ENCODE peak calls at places on chromosomes 16 and 17, in six cellular contexts. V, P, B, E, R and O are unnamed samples.

GRCh38 chr16:87527055-87527724 is 34.4 kb upstream of the ZCCHC14 start:
- DNase-seq in P (no peak), B (no peak), R (no peak), V (no peak), E (no peak), O (no peak)

GRCh38 chr16:57871457-57871856 is 69.2 kb upstream of the KIFC3 start:
- DNase-seq in P (no peak), R (no peak), V (no peak), E (peak; percentile 84), B (no peak), O (no peak)

GRCh38 chr17:29393451-29393850 is 3.3 kb downstream of the TAOK1 start:
- DNase-seq in P (no peak), R (no peak), V (no peak), E (peak; percentile 54), B (no peak), O (no peak)

GRCh38 chr17:65434251-65434650 is 127.2 kb downstream of the AXIN2 start:
- DNase-seq in P (no peak), E (peak; percentile 27), V (no peak), R (no peak), B (no peak), O (no peak)

GRCh38 chr17:37388266-37388665 is 12.5 kb downstream of the C17orf78 start:
- DNase-seq in P (no peak), V (no peak), R (no peak), E (peak; percentile 68), B (no peak), O (no peak)

GRCh38 chr17:17565471-17566365 is 25.8 kb downstream of the PEMT start:
- DNase-seq in R (no peak), E (no peak), P (no peak), V (no peak), B (no peak), O (no peak)

GRCh38 chr16:10262377-10263132 is 80.3 kb upstream of the GRIN2A start:
- DNase-seq in P (no peak), E (no peak), B (no peak), R (no peak), V (no peak), O (no peak)

GRCh38 chr17:9929873-9930272 is 24.8 kb upstream of the RCVRN start:
- DNase-seq in R (no peak), P (no peak), B (no peak), V (no peak), E (no peak), O (no peak)

GRCh38 chr17:37481001-37481665 is 8.6 kb upstream of the DUSP14 start:
- DNase-seq in V (no peak), B (no peak), E (no peak), P (no peak), R (no peak), O (no peak)

GRCh38 chr16:87945351-87946042 is 5.7 kb upstream of the BANP start:
- DNase-seq in B (peak; percentile 89), R (no peak), V (peak; percentile 87), E (peak; percentile 83), P (peak; percentile 84), O (no peak)

GRCh38 chr17:17366941-17367885 is 64.0 kb downstream of the NT5M start:
- DNase-seq in E (no peak), R (no peak), P (no peak), V (no peak), B (peak; percentile 52), O (no peak)

GRCh38 chr17:55341432-55341831 is 76.7 kb downstream of the HLF start:
- DNase-seq in B (no peak), R (no peak), P (no peak), E (peak; percentile 92), V (no peak), O (no peak)

DNA sequence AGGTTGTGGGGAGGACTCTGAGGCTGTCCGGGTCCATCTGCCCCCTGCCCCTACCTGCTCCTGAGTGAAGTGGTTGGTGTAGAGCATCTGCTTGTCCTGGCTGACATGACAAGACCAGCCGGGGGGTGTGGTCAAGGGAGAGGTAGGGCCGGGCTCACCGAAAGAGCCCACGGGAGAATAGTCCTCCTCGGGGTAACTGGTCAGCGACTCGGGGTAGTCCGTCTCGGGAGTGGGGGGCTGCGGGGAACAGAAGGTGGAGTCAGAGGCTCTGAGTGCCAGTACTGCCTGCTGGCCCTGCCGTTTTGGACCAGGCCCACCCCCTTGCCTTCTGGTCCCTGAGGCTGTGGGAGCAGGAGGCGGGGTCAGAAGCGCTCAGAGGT is 27.8 kb downstream of the ARHGAP27 start:
- DNase-seq in P (no peak), B (no peak), R (no peak), V (no peak), E (no peak), O (no peak)
- H3K4me3 ChIP-seq in P (no peak overlapping the region), B (no peak overlapping the region), R (no peak overlapping the region), V (no peak overlapping the region), E (no peak overlapping the region), O (no peak overlapping the region)

DNA sequence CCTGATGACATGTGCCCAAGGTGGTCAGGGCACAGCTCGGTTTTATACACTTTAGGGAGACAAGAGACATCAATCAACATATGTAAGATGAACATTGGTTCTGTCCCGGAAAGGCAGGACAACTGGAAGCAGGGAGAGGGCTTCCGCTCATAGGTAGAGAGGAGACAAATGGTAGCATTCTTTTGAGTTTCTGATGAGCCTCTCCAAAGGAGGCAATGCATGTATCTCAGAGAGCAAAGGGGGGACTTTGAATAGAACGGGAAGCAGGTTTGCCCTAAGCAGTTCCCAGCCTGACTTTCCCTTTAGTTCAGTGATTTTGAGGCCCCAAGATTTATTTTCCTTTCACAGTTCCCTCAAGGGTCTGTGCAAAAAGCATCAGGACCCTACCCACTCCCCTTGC is 172.4 kb upstream of the TNRC6C start:
- DNase-seq in V (no peak), E (no peak), B (no peak), P (no peak), R (no peak), O (no peak)
- H3K27me3 ChIP-seq in V (no peaks in the 10 kb centered on the region), E (no peaks in the 10 kb centered on the region), B (no peaks in the 10 kb centered on the region), P (no peaks in the 10 kb centered on the region), R (no peaks in the 10 kb centered on the region), O (no peaks in the 10 kb centered on the region)

DNA sequence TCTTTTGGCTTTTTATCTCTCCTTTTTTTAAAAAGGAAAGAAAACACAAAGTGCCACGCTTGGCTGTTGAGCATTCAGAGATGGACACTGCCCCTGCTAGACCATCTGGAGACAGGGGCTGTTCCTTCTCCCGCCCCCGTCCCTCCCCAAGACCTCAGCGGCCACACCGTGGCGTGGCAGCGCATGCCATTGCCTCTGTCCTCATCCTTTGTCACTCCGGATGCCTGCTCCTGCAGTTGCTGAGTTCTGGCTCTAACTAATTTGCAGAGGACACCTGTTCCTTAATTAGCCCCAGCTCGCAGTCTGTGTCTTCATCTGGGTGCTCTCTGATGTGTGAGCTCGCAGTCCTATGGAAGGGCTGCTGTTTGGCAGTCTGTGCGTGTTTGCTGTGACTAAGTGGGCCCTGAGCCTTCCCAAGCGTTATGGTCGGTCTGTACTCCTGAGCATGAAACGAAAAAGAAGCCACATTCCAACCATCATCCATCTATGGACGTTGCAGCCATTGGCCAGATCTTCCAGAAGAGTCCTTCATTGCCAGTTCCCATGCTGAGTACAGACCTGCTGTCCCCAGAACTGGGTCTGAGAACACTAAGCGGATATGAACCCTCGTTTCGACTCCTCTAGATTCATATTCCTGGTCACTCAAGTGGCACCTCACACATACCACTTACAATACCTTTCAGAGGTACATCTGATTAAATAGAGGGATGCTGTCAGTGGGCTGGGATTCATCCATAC is 40.9 kb upstream of the NAT9 start:
- DNase-seq in R (no peak), B (no peak), E (no peak), P (no peak), V (no peak), O (no peak)
- H3K36me3 ChIP-seq in R (peaks cover 6% of the 10 kb centered on the region), B (peaks cover 15% of the 10 kb centered on the region), E (no peaks in the 10 kb centered on the region), P (no peaks in the 10 kb centered on the region), V (peaks cover 5% of the 10 kb centered on the region), O (no peaks in the 10 kb centered on the region)

DNA sequence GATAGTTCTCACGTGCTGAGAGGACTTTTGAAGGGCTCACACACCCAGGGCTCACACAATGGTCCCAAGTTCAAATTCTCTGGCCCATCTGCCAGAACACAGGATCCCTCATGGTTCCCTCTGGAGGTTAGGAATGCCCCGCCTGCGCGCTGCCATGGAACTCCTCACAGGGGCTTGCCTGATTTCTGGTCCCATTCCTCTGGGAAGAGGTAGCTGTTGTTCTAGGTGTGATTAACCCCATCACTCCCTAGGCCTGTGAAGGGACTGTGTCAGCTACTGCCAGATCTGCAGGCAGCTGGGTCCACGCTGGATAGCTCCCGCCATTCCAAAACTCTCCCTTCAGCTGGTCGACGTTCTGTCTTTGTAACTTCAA is 2.3 kb upstream of the ARMC5 start:
- DNase-seq in E (no peak), P (no peak), R (no peak), B (peak; percentile 35), V (no peak), O (no peak)
- H3K4me3 ChIP-seq in E (no peak overlapping the region), P (no peak overlapping the region), R (no peak overlapping the region), B (no peak overlapping the region), V (no peak overlapping the region), O (peak overlapping the region; percentile 91)

GRCh38 chr16:89042711-89043551 is 50.7 kb upstream of the ACSF3 start:
- DNase-seq in R (no peak), V (peak; percentile 27), P (no peak), B (no peak), E (no peak), O (no peak)

GRCh38 chr16:89043636-89044393 is 49.8 kb upstream of the ACSF3 start:
- DNase-seq in E (no peak), B (peak; percentile 40), V (peak; percentile 24), P (no peak), R (no peak), O (no peak)

GRCh38 chr16:89045181-89045815 is 48.4 kb upstream of the ACSF3 start:
- DNase-seq in V (peak; percentile 30), B (peak; percentile 33), P (no peak), E (no peak), R (no peak), O (no peak)

GRCh38 chr16:89045881-89046280 is 47.8 kb upstream of the ACSF3 start:
- DNase-seq in P (no peak), V (no peak), B (peak; percentile 8), E (no peak), R (no peak), O (no peak)

DNA sequence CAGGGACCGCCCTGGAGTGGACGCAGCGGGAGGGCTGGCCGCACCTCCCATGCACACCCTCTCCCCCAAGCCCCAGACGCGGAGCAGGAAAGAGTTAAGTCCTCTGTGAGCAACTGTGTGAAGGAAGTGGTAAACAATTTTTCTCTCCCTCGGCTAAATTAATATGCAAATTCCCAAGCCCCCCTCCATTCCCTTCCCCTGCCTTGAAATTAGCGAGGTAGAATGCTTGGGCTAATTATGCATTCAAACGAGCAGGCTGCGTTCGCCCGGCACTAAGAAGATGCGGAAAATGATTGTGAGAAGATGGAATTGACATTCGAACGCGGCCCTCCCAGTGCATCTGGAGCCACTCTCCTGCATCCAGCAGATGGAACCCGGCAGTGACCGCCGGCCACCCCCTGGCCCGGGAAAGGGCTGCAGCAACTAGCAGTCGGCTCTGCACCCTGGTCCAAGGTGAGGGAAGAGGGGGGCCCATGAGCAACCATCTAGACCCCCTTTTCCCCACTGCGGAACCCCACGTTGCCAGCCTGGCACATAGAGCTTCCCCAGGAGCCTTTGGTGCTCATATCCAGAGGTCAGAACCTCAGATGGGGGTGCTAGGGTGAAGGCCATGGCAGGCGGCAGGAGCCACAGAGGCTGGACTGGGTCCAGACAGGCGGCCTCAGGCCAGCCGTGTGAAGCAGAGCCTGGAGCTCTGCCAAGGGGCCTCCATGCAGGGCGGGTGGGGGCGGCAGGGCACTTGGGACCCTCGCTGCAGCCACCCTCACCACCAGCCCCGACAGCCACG is 49.1 kb upstream of the ACSF3 start:
- DNase-seq in B (peak; percentile 53), R (no peak), P (no peak), E (no peak), V (peak; percentile 20), O (no peak)
- H3K27me3 ChIP-seq in B (peaks cover 31% of the 10 kb centered on the region), R (no peaks in the 10 kb centered on the region), P (no peaks in the 10 kb centered on the region), E (no peaks in the 10 kb centered on the region), V (no peaks in the 10 kb centered on the region), O (peaks cover 12% of the 10 kb centered on the region)